ENCODE peak calls at places on chromosomes 6 and 20, in seven cellular contexts. X is epithelial cell of esophagus, O is fibroblast of pulmonary artery, K is fibroblast of lung, A is astrocyte of the cerebellum, B is heart left ventricle, M is H7. N is an unnamed sample.

GRCh38 chr20:63125893-63126601 is 89.9 kb downstream of the YTHDF1 start:
- DNase-seq in X (no peak), O (no peak), K (no peak), A (no peak), B (no peak), M (peak; percentile 66), N (no peak)

GRCh38 chr6:163170294-163170883 is 244.1 kb upstream of the QKI start:
- DNase-seq in X (peak; percentile 6), O (peak; percentile 25), K (no peak), A (no peak), B (no peak), M (peak; percentile 74), N (no peak)

GRCh38 chr20:60202046-60202445 is 243.8 kb downstream of the CDH26 start:
- DNase-seq in X (peak; percentile 29), O (no peak), K (no peak), A (no peak), B (no peak), M (no peak), N (no peak)

GRCh38 chr6:112330877-112331260 is 16.3 kb upstream of the RFPL4B start:
- DNase-seq in X (no peak), O (no peak), K (no peak), A (no peak), B (no peak), M (no peak), N (no peak)

GRCh38 chr20:25140968-25141367 is 54.5 kb upstream of the ENTPD6 start:
- DNase-seq in X (no peak), O (no peak), K (no peak), A (no peak), B (no peak), M (no peak), N (no peak)

GRCh38 chr20:2122921-2123320 is 21.3 kb downstream of the STK35 start:
- DNase-seq in X (no peak), O (peak; percentile 72), K (peak; percentile 80), A (no peak), B (peak; percentile 58), M (no peak), N (peak; percentile 57)

GRCh38 chr6:106688177-106688951 is 59.0 kb downstream of the QRSL1 start:
- DNase-seq in X (peak; percentile 6), O (no peak), K (no peak), A (no peak), B (no peak), M (no peak), N (peak; percentile 19)

GRCh38 chr6:75424610-75425548 is 68.7 kb downstream of the FILIP1 start:
- DNase-seq in X (peak; percentile 46), O (no peak), K (no peak), A (no peak), B (no peak), M (no peak), N (no peak)

GRCh38 chr20:34069341-34070078 is 42.5 kb downstream of the EIF2S2 start:
- DNase-seq in X (peak; percentile 86), O (peak; percentile 91), K (peak; percentile 88), A (peak; percentile 84), B (peak; percentile 71), M (peak; percentile 85), N (peak; percentile 80)

GRCh38 chr20:56163806-56164205 is 84.7 kb upstream of the MC3R start:
- DNase-seq in X (no peak), O (no peak), K (no peak), A (no peak), B (no peak), M (no peak), N (no peak)

GRCh38 chr6:69881322-69882151 is 15.2 kb downstream of the COL19A1 start:
- DNase-seq in X (no peak), O (no peak), K (no peak), A (no peak), B (no peak), M (no peak), N (no peak)

GRCh38 chr20:1062334-1063015 is 55.9 kb upstream of the PSMF1 start:
- DNase-seq in X (peak; percentile 4), O (no peak), K (no peak), A (no peak), B (no peak), M (no peak), N (no peak)

GRCh38 chr6:129251669-129252376 is 368.9 kb downstream of the LAMA2 start:
- DNase-seq in X (peak; percentile 83), O (peak; percentile 87), K (peak; percentile 78), A (peak; percentile 65), B (no peak), M (peak; percentile 6), N (peak; percentile 77)

GRCh38 chr6:117907600-117908245 is 659 bp downstream of the SLC35F1 start:
- DNase-seq in X (peak; percentile 1), O (no peak), K (no peak), A (no peak), B (no peak), M (peak; percentile 77), N (no peak)

GRCh38 chr20:63129991-63130653 is 85.8 kb downstream of the YTHDF1 start:
- DNase-seq in X (no peak), O (no peak), K (no peak), A (no peak), B (no peak), M (peak; percentile 87), N (no peak)

GRCh38 chr6:108798672-108799355 is 49.4 kb upstream of the ARMC2 start:
- DNase-seq in X (no peak), O (peak; percentile 48), K (no peak), A (no peak), B (no peak), M (no peak), N (no peak)

GRCh38 chr20:40326794-40327193 is 362.2 kb downstream of the MAFB start:
- DNase-seq in X (no peak), O (no peak), K (no peak), A (no peak), B (no peak), M (no peak), N (no peak)

GRCh38 chr6:122553697-122554096 is 56.5 kb upstream of the PKIB start:
- DNase-seq in X (no peak), O (no peak), K (no peak), A (no peak), B (no peak), M (no peak), N (no peak)

GRCh38 chr6:11601776-11602605 is 64.4 kb downstream of the TMEM170B start:
- DNase-seq in X (peak; percentile 41), O (no peak), K (no peak), A (no peak), B (no peak), M (peak; percentile 59), N (no peak)

GRCh38 chr20:63082308-63082938 is 75.7 kb upstream of the BHLHE23 start:
- DNase-seq in X (peak; percentile 31), O (peak; percentile 40), K (no peak), A (no peak), B (peak; percentile 40), M (peak; percentile 97), N (peak; percentile 13)

GRCh38 chr6:7078856-7079255 is 28.9 kb upstream of the RREB1 start:
- DNase-seq in X (no peak), O (no peak), K (no peak), A (no peak), B (no peak), M (no peak), N (no peak)

GRCh38 chr6:134060491-134061106 is 8.2 kb upstream of the SLC2A12 start:
- DNase-seq in X (peak; percentile 75), O (peak; percentile 77), K (peak; percentile 60), A (peak; percentile 71), B (no peak), M (no peak), N (peak; percentile 74)

GRCh38 chr6:17505767-17506280 is 94.3 kb upstream of the FAM8A1 start:
- DNase-seq in X (peak; percentile 21), O (peak; percentile 49), K (peak; percentile 45), A (no peak), B (no peak), M (no peak), N (peak; percentile 65)

GRCh38 chr6:150749091-150749670 is 116.3 kb upstream of the MTHFD1L start:
- DNase-seq in X (no peak), O (no peak), K (no peak), A (no peak), B (no peak), M (no peak), N (no peak)

GRCh38 chr20:4656491-4656890 is 65.2 kb upstream of the PRND start:
- DNase-seq in X (no peak), O (peak; percentile 57), K (peak; percentile 11), A (no peak), B (no peak), M (no peak), N (peak; percentile 15)

GRCh38 chr20:34713194-34713943 is 9.2 kb downstream of the TP53INP2 start:
- DNase-seq in X (peak; percentile 97), O (peak; percentile 99), K (peak; percentile 98), A (peak; percentile 96), B (peak; percentile 44), M (no peak), N (peak; percentile 93)

GRCh38 chr20:35339007-35339406 is 46.8 kb upstream of the FAM83C start:
- DNase-seq in X (peak; percentile 56), O (peak; percentile 78), K (peak; percentile 95), A (peak; percentile 93), B (no peak), M (no peak), N (peak; percentile 97)

GRCh38 chr6:126685182-126685581 is 345.3 kb downstream of the CENPW start:
- DNase-seq in X (no peak), O (no peak), K (no peak), A (no peak), B (no peak), M (no peak), N (no peak)

GRCh38 chr6:144286503-144287393 is 1.6 kb downstream of the UTRN start:
- DNase-seq in X (peak; percentile 74), O (peak; percentile 92), K (peak; percentile 84), A (peak; percentile 81), B (peak; percentile 75), M (peak; percentile 83), N (peak; percentile 86)

GRCh38 chr6:152472325-152472724 is 164.8 kb downstream of the SYNE1 start:
- DNase-seq in X (no peak), O (no peak), K (no peak), A (no peak), B (no peak), M (no peak), N (peak; percentile 35)
- H3K4me3 ChIP-seq in X (no peak overlapping the region), O (no peak overlapping the region), K (no peak overlapping the region), A (no peak overlapping the region), B (no peak overlapping the region), M (no peak overlapping the region), N (peak overlapping the region; percentile 52)

DNA sequence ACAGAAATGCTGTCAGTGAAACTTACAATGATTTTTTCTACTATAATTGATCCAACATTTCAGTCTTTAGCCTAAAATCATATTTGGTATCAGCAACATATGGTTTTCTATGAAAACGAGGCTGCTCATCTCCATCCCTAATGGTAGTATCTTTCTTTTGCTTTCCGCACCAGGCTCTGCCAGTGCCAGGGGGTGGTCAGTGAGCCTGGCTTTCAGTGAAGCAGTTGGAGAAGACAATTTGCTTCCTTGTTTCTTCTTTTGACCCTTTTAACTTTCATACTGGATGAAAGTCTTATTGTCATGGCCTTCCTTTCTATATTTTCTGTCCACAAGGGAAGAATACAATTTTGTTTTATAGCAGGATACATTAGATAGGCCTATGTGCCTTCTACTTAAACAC is 258.4 kb downstream of the ARID1B start:
- DNase-seq in X (no peak), O (no peak), K (no peak), A (no peak), B (no peak), M (no peak), N (no peak)
- H3K4me3 ChIP-seq in X (no peak overlapping the region), O (no peak overlapping the region), K (no peak overlapping the region), A (no peak overlapping the region), B (no peak overlapping the region), M (no peak overlapping the region), N (no peak overlapping the region)

GRCh38 chr20:46458891-46459750 is 52.7 kb upstream of the ELMO2 start:
- DNase-seq in X (peak; percentile 44), O (peak; percentile 2), K (peak; percentile 23), A (no peak), B (no peak), M (peak; percentile 84), N (no peak)
- H3K4me3 ChIP-seq in X (peak overlapping the region; percentile 27), O (no peak overlapping the region), K (no peak overlapping the region), A (peak overlapping the region; percentile 11), B (peak overlapping the region; percentile 21), M (peak overlapping the region; percentile 60), N (no peak overlapping the region)

GRCh38 chr20:51542033-51542893 is at the start of gene NFATC2:
- DNase-seq in X (no peak), O (no peak), K (no peak), A (no peak), B (peak; percentile 69), M (peak; percentile 98), N (no peak)
- H3K4me3 ChIP-seq in X (no peak within 1 kb of the TSS), O (no peak within 1 kb of the TSS), K (no peak within 1 kb of the TSS), A (peak within 1 kb of the TSS; percentile 23), B (peak within 1 kb of the TSS; percentile 50), M (peak within 1 kb of the TSS; percentile 37), N (no peak within 1 kb of the TSS)

N was measured in AG10803.